ENCODE peak calls at places on chromosomes 11 and 22, in four cellular contexts. One of them, this sample, is unnamed.

GRCh38 chr11:93757924-93758865 is 16.7 kb downstream of the C11orf54 start:
- DNase-seq in H1: no peak
- DNase-seq in mesendoderm: no peak
- DNase-seq in H9: no peak
- DNase-seq in this sample: no peak

GRCh38 chr11:116601734-116602636 is 170.8 kb downstream of the BUD13 start:
- DNase-seq in H1: no peak
- DNase-seq in H9: peak
- DNase-seq in mesendoderm: peak
- DNase-seq in this sample: peak

GRCh38 chr22:47534150-47535133 is 772.0 kb downstream of the TBC1D22A start:
- DNase-seq in H9: no peak
- DNase-seq in mesendoderm: no peak
- DNase-seq in H1: no peak
- DNase-seq in this sample: no peak

GRCh38 chr11:27886765-27887328 is 186.6 kb upstream of the BDNF start:
- DNase-seq in mesendoderm: no peak
- DNase-seq in H9: no peak
- DNase-seq in H1: no peak
- DNase-seq in this sample: no peak

GRCh38 chr22:17570851-17571631 is 7.7 kb downstream of the SLC25A18 start:
- DNase-seq in mesendoderm: peak
- DNase-seq in H9: no peak
- DNase-seq in H1: no peak
- DNase-seq in this sample: peak

GRCh38 chr11:118938491-118939411 is 13.0 kb upstream of the BCL9L start:
- DNase-seq in H9: no peak
- DNase-seq in H1: no peak
- DNase-seq in mesendoderm: no peak
- DNase-seq in this sample: peak

GRCh38 chr22:35914665-35915476 is 113.8 kb downstream of the RBFOX2 start:
- DNase-seq in mesendoderm: peak
- DNase-seq in H1: peak
- DNase-seq in H9: peak
- DNase-seq in this sample: peak

GRCh38 chr11:9231848-9232177 is 33.3 kb downstream of the DENND5A start:
- DNase-seq in H9: no peak
- DNase-seq in mesendoderm: no peak
- DNase-seq in H1: no peak
- DNase-seq in this sample: peak

GRCh38 chr11:79076526-79077115 is 364.2 kb downstream of the TENM4 start:
- DNase-seq in mesendoderm: peak
- DNase-seq in H1: no peak
- DNase-seq in H9: no peak
- DNase-seq in this sample: no peak

GRCh38 chr22:47035443-47035881 is 273.0 kb downstream of the TBC1D22A start:
- DNase-seq in H9: no peak
- DNase-seq in mesendoderm: no peak
- DNase-seq in H1: no peak
- DNase-seq in this sample: no peak

GRCh38 chr11:117750916-117751773 is 45.9 kb downstream of the DSCAML1 start:
- DNase-seq in mesendoderm: no peak
- DNase-seq in H1: no peak
- DNase-seq in H9: no peak
- DNase-seq in this sample: no peak

GRCh38 chr11:27858901-27859300 is 158.6 kb upstream of the BDNF start:
- DNase-seq in H9: no peak
- DNase-seq in mesendoderm: no peak
- DNase-seq in H1: no peak
- DNase-seq in this sample: no peak

GRCh38 chr11:98964146-98964545 is 56.6 kb upstream of the CNTN5 start:
- DNase-seq in H1: no peak
- DNase-seq in mesendoderm: no peak
- DNase-seq in H9: no peak
- DNase-seq in this sample: no peak

GRCh38 chr11:68852628-68853027 is 10.9 kb upstream of the CPT1A start:
- DNase-seq in H1: no peak
- DNase-seq in H9: no peak
- DNase-seq in mesendoderm: no peak
- DNase-seq in this sample: no peak
- H3K56ac ChIP-seq in H1: no peak
- H3K56ac ChIP-seq in H9: no peak
- H3K56ac ChIP-seq in mesendoderm: no peak
- H3K56ac ChIP-seq in this sample: no peak

GRCh38 chr11:125299821-125300220 is 135.3 kb downstream of the PKNOX2 start:
- DNase-seq in mesendoderm: no peak
- DNase-seq in H9: no peak
- DNase-seq in H1: no peak
- DNase-seq in this sample: no peak
- H3K56ac ChIP-seq in mesendoderm: no peak
- H3K56ac ChIP-seq in H9: no peak
- H3K56ac ChIP-seq in H1: no peak
- H3K56ac ChIP-seq in this sample: no peak

DNA sequence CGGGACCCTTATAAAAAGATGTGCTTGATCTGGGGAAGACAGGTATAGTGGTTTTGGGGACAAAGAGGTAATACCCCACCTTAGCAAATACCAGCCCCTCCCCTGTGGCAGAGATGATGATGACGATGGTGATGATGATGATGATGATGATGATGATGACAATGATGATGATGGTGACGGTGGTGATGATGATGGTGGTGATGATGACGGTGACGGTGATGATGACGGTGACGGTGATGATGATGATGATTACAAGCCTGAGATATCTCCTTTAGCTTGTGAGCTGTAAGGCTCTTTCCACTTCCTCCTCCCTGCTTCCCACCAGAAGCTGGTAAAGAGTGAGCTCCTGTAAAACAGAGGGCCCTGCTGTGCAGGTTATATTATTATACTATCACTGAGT is 89.5 kb upstream of the TMEM45B start:
- DNase-seq in H1: no peak
- DNase-seq in H9: no peak
- DNase-seq in mesendoderm: no peak
- DNase-seq in this sample: no peak
- H3K56ac ChIP-seq in H1: no peak
- H3K56ac ChIP-seq in H9: no peak
- H3K56ac ChIP-seq in mesendoderm: no peak
- H3K56ac ChIP-seq in this sample: no peak

GRCh38 chr11:102004220-102004619 is 43.0 kb upstream of the CFAP300 start:
- DNase-seq in mesendoderm: no peak
- DNase-seq in H9: no peak
- DNase-seq in H1: no peak
- DNase-seq in this sample: no peak
- H3K56ac ChIP-seq in mesendoderm: no peak
- H3K56ac ChIP-seq in H9: no peak
- H3K56ac ChIP-seq in H1: no peak
- H3K56ac ChIP-seq in this sample: no peak

GRCh38 chr11:113431746-113432145 is 43.5 kb downstream of the DRD2 start:
- DNase-seq in mesendoderm: no peak
- DNase-seq in H9: no peak
- DNase-seq in H1: no peak
- DNase-seq in this sample: no peak
- H3K56ac ChIP-seq in mesendoderm: no peak
- H3K56ac ChIP-seq in H9: no peak
- H3K56ac ChIP-seq in H1: no peak
- H3K56ac ChIP-seq in this sample: no peak

GRCh38 chr11:2471804-2472096 is 26.9 kb downstream of the KCNQ1 start:
- DNase-seq in H9: no peak
- DNase-seq in mesendoderm: no peak
- DNase-seq in H1: no peak
- DNase-seq in this sample: no peak

GRCh38 chr11:2474059-2474901 is 29.5 kb downstream of the KCNQ1 start:
- DNase-seq in H1: no peak
- DNase-seq in mesendoderm: no peak
- DNase-seq in H9: no peak
- DNase-seq in this sample: no peak

GRCh38 chr11:2472428-2473186 is 27.8 kb downstream of the KCNQ1 start:
- DNase-seq in H9: no peak
- DNase-seq in mesendoderm: no peak
- DNase-seq in H1: no peak
- DNase-seq in this sample: no peak

GRCh38 chr11:2475151-2475918 is 30.5 kb downstream of the KCNQ1 start:
- DNase-seq in H9: no peak
- DNase-seq in mesendoderm: no peak
- DNase-seq in H1: no peak
- DNase-seq in this sample: no peak

GRCh38 chr11:2473361-2474058 is 28.7 kb downstream of the KCNQ1 start:
- DNase-seq in H1: no peak
- DNase-seq in H9: peak
- DNase-seq in mesendoderm: no peak
- DNase-seq in this sample: no peak
- H3K56ac ChIP-seq in H1: no peak
- H3K56ac ChIP-seq in H9: no peak
- H3K56ac ChIP-seq in mesendoderm: no peak
- H3K56ac ChIP-seq in this sample: no peak